ENCODE peak calls at places on chromosomes 12 and 14, in seven cellular contexts. C is Panc1; S is mesendoderm; N is CD4-positive, alpha-beta memory T cell; L is breast epithelium; O is esophagus muscularis mucosa; U is heart right ventricle. B is an unnamed sample. For H3K36me3, the result is how much of the 10 kb centered on the place peaks cover.

GRCh38 chr12:123105427-123105826 is 45.5 kb downstream of the PITPNM2 start:
- DNase-seq in C (no peak), S (peak), N (no peak), L (no peak), O (no peak), U (peak), B (no peak)

GRCh38 chr12:8609061-8609570 is 3.5 kb downstream of the AICDA start:
- DNase-seq in C (peak), S (peak), N (peak), L (no peak), O (no peak), U (no peak), B (peak)

GRCh38 chr12:104738371-104738710 is 219.7 kb downstream of the SLC41A2 start:
- DNase-seq in C (no peak), S (no peak), N (no peak), L (no peak), O (no peak), U (no peak), B (no peak)

GRCh38 chr12:101719566-101719965 is 19.7 kb downstream of the SYCP3 start:
- DNase-seq in C (no peak), S (no peak), N (no peak), L (no peak), O (no peak), U (no peak), B (no peak)

GRCh38 chr14:39050389-39050788 is 52.6 kb downstream of the SEC23A start:
- DNase-seq in C (no peak), S (no peak), N (no peak), L (no peak), O (no peak), U (no peak), B (no peak)

GRCh38 chr14:87630808-87631207 is 362.2 kb downstream of the GALC start:
- DNase-seq in C (no peak), S (peak), N (no peak), L (no peak), O (no peak), U (no peak), B (no peak)

GRCh38 chr12:2083008-2083407 is 30.2 kb downstream of the CACNA1C start:
- DNase-seq in C (no peak), S (peak), N (no peak), L (no peak), O (no peak), U (no peak), B (no peak)

GRCh38 chr14:100677152-100677924 is 49.4 kb upstream of the DLK1 start:
- DNase-seq in C (no peak), S (peak), N (no peak), L (no peak), O (no peak), U (peak), B (peak)

DNA sequence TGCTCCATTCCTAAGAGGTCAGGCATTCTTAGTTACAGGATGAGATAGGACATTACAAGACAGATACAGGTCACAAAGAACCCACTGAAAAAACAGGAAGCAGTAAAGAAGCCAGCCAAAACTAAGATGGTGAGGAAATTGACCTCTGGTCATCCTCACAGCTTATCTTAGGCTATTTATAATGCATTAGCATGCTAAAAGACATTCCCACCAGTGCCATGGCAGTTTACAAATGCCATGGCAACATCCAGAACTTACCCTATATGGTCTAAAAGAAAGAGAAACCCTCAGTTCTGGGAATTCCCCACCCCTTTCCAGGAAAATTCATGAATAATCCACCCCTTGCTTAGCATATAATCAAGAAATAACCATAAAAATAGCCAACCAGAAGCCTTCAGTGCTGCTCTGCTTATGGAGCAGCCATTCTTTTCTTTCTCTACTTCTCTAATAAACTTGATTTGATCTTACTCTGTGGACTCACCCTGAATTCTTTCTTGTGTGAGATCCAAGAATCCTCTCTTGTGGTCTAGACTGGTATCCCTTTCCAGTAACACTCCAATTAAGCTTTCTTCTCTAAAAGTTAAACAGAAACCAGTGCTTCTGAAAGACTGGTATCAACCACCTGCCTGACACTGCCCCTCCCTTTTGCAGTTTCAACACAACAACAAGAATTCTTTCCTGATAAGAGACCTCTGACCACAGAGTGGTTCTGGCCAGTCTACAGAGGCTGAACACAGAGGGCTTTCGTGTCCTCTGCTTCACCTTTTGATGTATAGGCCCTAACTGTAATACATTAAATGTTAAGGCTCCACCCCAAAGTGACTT is 86.9 kb downstream of the BCAT1 start:
- DNase-seq in C (no peak), S (peak), N (no peak), L (no peak), O (no peak), U (no peak), B (no peak)
- H3K36me3 ChIP-seq in C (under half), S (under half), N (under half), L (under half), O (under half), U (under half), B (under half)

GRCh38 chr12:15787801-15788200 is 1.4 kb downstream of the EPS8 start:
- DNase-seq in C (no peak), S (no peak), N (no peak), L (no peak), O (no peak), U (no peak), B (no peak)
- H3K4me3 ChIP-seq in C (peak), S (no peak), N (peak), L (peak), O (peak), U (peak), B (peak)

DNA sequence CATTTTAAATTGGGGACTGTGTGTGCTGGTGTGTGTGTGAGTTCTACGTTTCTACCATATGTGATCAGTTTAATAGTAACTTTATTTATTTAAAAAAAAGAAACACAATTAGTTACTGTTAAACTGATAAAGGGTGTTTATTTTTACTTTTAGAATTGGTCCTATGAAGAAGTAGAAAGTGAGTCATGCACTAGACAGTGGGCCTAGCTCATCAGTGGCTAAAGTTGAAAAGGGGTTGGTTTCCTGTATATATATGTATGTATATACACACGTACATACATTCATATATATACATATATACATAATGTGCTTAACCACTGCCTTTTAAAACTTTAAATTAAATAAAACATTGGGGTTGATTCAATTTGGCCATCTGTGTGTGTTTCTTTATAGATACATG is 68.8 kb upstream of the TMEM263 start:
- DNase-seq in C (no peak), S (no peak), N (no peak), L (no peak), O (no peak), U (no peak), B (no peak)
- H3K36me3 ChIP-seq in C (under half), S (under half), N (under half), L (under half), O (under half), U (half or more), B (under half)

GRCh38 chr14:101836131-101836530 is 74.6 kb downstream of the PPP2R5C start:
- DNase-seq in C (no peak), S (no peak), N (no peak), L (no peak), O (no peak), U (no peak), B (no peak)
- H3K4me3 ChIP-seq in C (no peak), S (no peak), N (no peak), L (peak), O (peak), U (peak), B (no peak)

GRCh38 chr12:57212701-57213067 is 3.9 kb upstream of the NXPH4 start:
- DNase-seq in C (no peak), S (peak), N (no peak), L (no peak), O (no peak), U (no peak), B (no peak)

GRCh38 chr12:57210461-57210860 is 6.1 kb upstream of the NXPH4 start:
- DNase-seq in C (no peak), S (no peak), N (no peak), L (no peak), O (no peak), U (no peak), B (no peak)

GRCh38 chr12:57211791-57212700 is 4.5 kb upstream of the NXPH4 start:
- DNase-seq in C (no peak), S (no peak), N (no peak), L (no peak), O (no peak), U (no peak), B (no peak)

GRCh38 chr12:57209916-57210315 is 6.7 kb upstream of the NXPH4 start:
- DNase-seq in C (no peak), S (no peak), N (no peak), L (no peak), O (no peak), U (no peak), B (no peak)

GRCh38 chr12:57210926-57211700 is 5.5 kb upstream of the NXPH4 start:
- DNase-seq in C (no peak), S (no peak), N (no peak), L (no peak), O (no peak), U (no peak), B (no peak)
- H3K36me3 ChIP-seq in C (under half), S (under half), N (under half), L (under half), O (under half), U (half or more), B (under half)

GRCh38 chr12:89020689-89021088 is 331.6 kb downstream of the DUSP6 start:
- DNase-seq in C (no peak), S (no peak), N (no peak), L (no peak), O (no peak), U (no peak), B (no peak)

GRCh38 chr12:89020121-89020480 is 332.2 kb downstream of the DUSP6 start:
- DNase-seq in C (no peak), S (no peak), N (no peak), L (no peak), O (no peak), U (no peak), B (no peak)

GRCh38 chr12:89016970-89017778 is 335.1 kb downstream of the DUSP6 start:
- DNase-seq in C (peak), S (peak), N (peak), L (no peak), O (no peak), U (peak), B (peak)

GRCh38 chr12:89015419-89015818 is 336.9 kb downstream of the DUSP6 start:
- DNase-seq in C (no peak), S (no peak), N (no peak), L (no peak), O (no peak), U (no peak), B (no peak)

GRCh38 chr12:89019439-89020120 is 332.7 kb downstream of the DUSP6 start:
- DNase-seq in C (peak), S (peak), N (peak), L (peak), O (no peak), U (peak), B (peak)
- H3K4me3 ChIP-seq in C (peak), S (no peak), N (peak), L (peak), O (peak), U (peak), B (no peak)

GRCh38 chr14:101925152-101925551 is 39.2 kb upstream of the DYNC1H1 start:
- DNase-seq in C (no peak), S (no peak), N (no peak), L (no peak), O (no peak), U (no peak), B (no peak)
- H3K36me3 ChIP-seq in C (under half), S (under half), N (under half), L (under half), O (under half), U (half or more), B (under half)

GRCh38 chr14:64115401-64115800 is 178.8 kb downstream of the ESR2 start:
- DNase-seq in C (no peak), S (no peak), N (no peak), L (no peak), O (no peak), U (no peak), B (no peak)

GRCh38 chr14:64114796-64115195 is 179.4 kb downstream of the ESR2 start:
- DNase-seq in C (no peak), S (no peak), N (no peak), L (no peak), O (no peak), U (no peak), B (no peak)

GRCh38 chr14:64119535-64119934 is 174.6 kb downstream of the ESR2 start:
- DNase-seq in C (no peak), S (peak), N (no peak), L (no peak), O (no peak), U (no peak), B (no peak)

GRCh38 chr14:64118892-64119291 is 175.3 kb downstream of the ESR2 start:
- DNase-seq in C (no peak), S (no peak), N (no peak), L (no peak), O (no peak), U (no peak), B (no peak)

GRCh38 chr14:64117671-64118402 is 176.3 kb downstream of the ESR2 start:
- DNase-seq in C (no peak), S (no peak), N (no peak), L (no peak), O (no peak), U (peak), B (no peak)
- H3K4me3 ChIP-seq in C (no peak), S (no peak), N (no peak), L (no peak), O (no peak), U (no peak), B (no peak)

B was measured in H7.